ENCODE peak calls at places on chromosomes 1 and 21, in ten cellular contexts. F, D, A, T, G, H, P, V, M and K are unnamed samples.

GRCh38 chr1:157090771-157091170 is 8.8 kb downstream of the ETV3L start:
- DNase-seq in T (peak), D (no peak), V (no peak), G (no peak), M (no peak), F (no peak), P (no peak), A (no peak), H (no peak), K (no peak)

GRCh38 chr1:241413386-241413785 is 56.4 kb upstream of the RGS7 start:
- DNase-seq in V (peak), M (no peak), A (peak), F (peak), G (no peak), P (no peak), T (no peak), H (no peak), D (peak), K (no peak)

GRCh38 chr1:76075188-76075489 is 593 bp downstream of the ST6GALNAC3 start:
- DNase-seq in G (no peak), H (no peak), P (no peak), A (no peak), V (no peak), F (no peak), T (no peak), M (no peak), D (no peak), K (peak)

GRCh38 chr1:242242983-242243382 is 244.1 kb upstream of the MAP1LC3C start:
- DNase-seq in H (no peak), G (no peak), P (no peak), V (no peak), T (no peak), D (no peak), A (no peak), M (no peak), F (no peak), K (no peak)

GRCh38 chr1:185608166-185608565 is 126.0 kb upstream of the HMCN1 start:
- DNase-seq in G (no peak), P (no peak), M (no peak), A (no peak), T (no peak), H (no peak), V (peak), F (no peak), D (no peak), K (no peak)

GRCh38 chr1:175035860-175036259 is 12.6 kb upstream of the MRPS14 start:
- DNase-seq in D (no peak), H (no peak), P (no peak), A (no peak), M (no peak), V (no peak), F (no peak), T (no peak), G (no peak), K (no peak)

GRCh38 chr1:151372411-151372934 is at the start of gene SELENBP1:
- DNase-seq in D (peak), V (peak), G (peak), H (peak), M (peak), F (peak), T (peak), A (peak), P (no peak), K (peak)

GRCh38 chr1:196660912-196661311 is 9.1 kb downstream of the CFH start:
- DNase-seq in F (peak), A (peak), P (no peak), G (no peak), T (no peak), V (peak), H (peak), D (peak), M (peak), K (no peak)

GRCh38 chr1:81371864-81372263 is 428.9 kb upstream of the ADGRL2 start:
- DNase-seq in P (no peak), V (no peak), H (no peak), D (no peak), G (no peak), A (no peak), T (no peak), F (no peak), M (no peak), K (no peak)

GRCh38 chr21:18449586-18449985 is 46.0 kb upstream of the TMPRSS15 start:
- DNase-seq in T (no peak), H (no peak), F (no peak), D (no peak), P (no peak), V (no peak), M (no peak), A (no peak), G (no peak), K (no peak)

GRCh38 chr1:230172016-230172356 is 104.9 kb downstream of the GALNT2 start:
- DNase-seq in P (no peak), A (no peak), T (no peak), H (no peak), V (no peak), G (no peak), M (no peak), F (no peak), D (no peak), K (no peak)

GRCh38 chr1:110207831-110208230 is 2.3 kb upstream of the KCNC4 start:
- DNase-seq in H (peak), A (peak), M (peak), T (peak), G (peak), F (peak), D (peak), P (no peak), V (peak), K (peak)

GRCh38 chr1:108129999-108130398 is 70.1 kb downstream of the SLC25A24 start:
- DNase-seq in H (no peak), T (no peak), V (no peak), F (no peak), G (no peak), A (no peak), P (no peak), D (no peak), M (no peak), K (no peak)

GRCh38 chr21:41750532-41751151 is 16.2 kb downstream of the RIPK4 start:
- DNase-seq in F (no peak), G (no peak), P (no peak), M (no peak), D (no peak), V (no peak), A (no peak), H (no peak), T (no peak), K (no peak)

GRCh38 chr1:214363386-214363785 is 82.4 kb downstream of the SMYD2 start:
- DNase-seq in V (peak), G (no peak), H (no peak), M (no peak), A (peak), D (no peak), T (no peak), P (no peak), F (peak), K (no peak)

GRCh38 chr1:241849345-241849695 is 1.3 kb downstream of the EXO1 start:
- DNase-seq in H (peak), P (no peak), D (no peak), F (no peak), M (no peak), G (no peak), V (no peak), A (no peak), T (no peak), K (no peak)

GRCh38 chr1:12063141-12064072 is at the start of gene TNFRSF8:
- DNase-seq in G (no peak), H (peak), T (no peak), F (peak), D (peak), A (peak), M (peak), V (peak), P (no peak), K (no peak)

GRCh38 chr1:108041360-108042143 is 76.6 kb upstream of the VAV3 start:
- DNase-seq in F (peak), G (no peak), T (peak), P (no peak), D (no peak), H (no peak), M (no peak), A (no peak), V (peak), K (no peak)

GRCh38 chr1:224528900-224529299 is 87.2 kb upstream of the CNIH3 start:
- DNase-seq in H (no peak), G (no peak), V (peak), A (peak), D (peak), T (no peak), F (peak), P (no peak), M (peak), K (no peak)

GRCh38 chr1:113191579-113192076 is 118.6 kb downstream of the LRIG2 start:
- DNase-seq in P (no peak), F (no peak), D (no peak), A (no peak), M (peak), G (no peak), T (no peak), H (no peak), V (peak), K (no peak)

GRCh38 chr1:67668660-67669059 is 16.3 kb upstream of the GADD45A start:
- DNase-seq in H (no peak), P (no peak), V (no peak), D (peak), M (no peak), G (no peak), F (no peak), A (no peak), T (no peak), K (no peak)

GRCh38 chr1:65343286-65343685 is 33.9 kb downstream of the DNAJC6 start:
- DNase-seq in A (peak), V (peak), T (no peak), F (peak), H (no peak), P (peak), M (peak), D (peak), G (no peak), K (no peak)

GRCh38 chr21:44658913-44659595 is 1.3 kb downstream of the KRTAP12-3 start:
- DNase-seq in V (no peak), D (no peak), M (no peak), T (no peak), P (no peak), F (no peak), G (no peak), A (no peak), H (no peak), K (no peak)

GRCh38 chr1:74847720-74848119 is 114.8 kb downstream of the TYW3 start:
- DNase-seq in P (no peak), M (peak), F (no peak), T (no peak), H (no peak), D (peak), A (no peak), V (peak), G (no peak), K (no peak)

GRCh38 chr1:232319106-232319505 is 310.8 kb downstream of the SIPA1L2 start:
- DNase-seq in P (peak), T (no peak), A (no peak), V (no peak), H (no peak), D (no peak), M (peak), F (no peak), G (peak), K (no peak)

GRCh38 chr1:54052470-54052933 is 502 bp downstream of the TMEM59 start:
- DNase-seq in H (peak), P (no peak), M (peak), A (peak), T (peak), D (peak), F (no peak), V (peak), G (no peak), K (peak)

GRCh38 chr1:24725209-24725651 is 20.0 kb upstream of the CLIC4 start:
- DNase-seq in T (no peak), M (no peak), D (peak), V (peak), P (no peak), F (no peak), G (no peak), H (peak), A (peak), K (no peak)

GRCh38 chr1:121444096-121444495 is 259.3 kb downstream of the SRGAP2C start:
- DNase-seq in P (no peak), A (no peak), T (no peak), D (peak), V (no peak), G (no peak), F (no peak), H (no peak), M (peak), K (no peak)

GRCh38 chr1:206808615-206809014 is 36.3 kb upstream of the IL10 start:
- DNase-seq in T (no peak), D (peak), G (no peak), P (no peak), A (peak), M (peak), V (peak), F (peak), H (peak), K (peak)

GRCh38 chr1:205449750-205450443 is 5.9 kb downstream of the BLACAT1 start:
- DNase-seq in T (peak), A (peak), H (peak), F (peak), D (peak), P (peak), M (peak), V (peak), G (no peak), K (peak)

GRCh38 chr1:29197590-29197924 is 15.9 kb upstream of the SRSF4 start:
- DNase-seq in A (peak), M (peak), G (no peak), T (no peak), F (peak), D (peak), P (no peak), H (peak), V (peak), K (peak)

GRCh38 chr1:8428441-8428840 is 110.5 kb downstream of the SLC45A1 start:
- DNase-seq in T (no peak), F (no peak), G (no peak), P (no peak), M (no peak), V (no peak), A (no peak), D (no peak), H (no peak), K (no peak)

GRCh38 chr1:184624626-184625025 is 130.0 kb downstream of the EDEM3 start:
- DNase-seq in P (peak), G (no peak), D (peak), H (no peak), V (peak), A (no peak), M (peak), F (no peak), T (no peak), K (no peak)

GRCh38 chr21:25127811-25128210 is 479.5 kb downstream of the MRPL39 start:
- DNase-seq in H (no peak), D (no peak), P (no peak), A (no peak), V (no peak), T (no peak), G (no peak), M (no peak), F (no peak), K (no peak)

GRCh38 chr1:60510162-60510561 is 436.6 kb upstream of the C1orf87 start:
- DNase-seq in G (no peak), F (no peak), T (no peak), H (no peak), M (peak), P (no peak), D (no peak), V (peak), A (peak), K (no peak)

GRCh38 chr1:43008106-43008424 is 49.4 kb upstream of the SLC2A1 start:
- DNase-seq in H (peak), A (no peak), T (no peak), V (no peak), M (no peak), G (no peak), D (no peak), F (no peak), P (no peak), K (no peak)

GRCh38 chr1:10056599-10056987 is 23.8 kb downstream of the UBE4B start:
- DNase-seq in P (no peak), T (no peak), G (no peak), H (no peak), M (no peak), F (no peak), A (no peak), V (no peak), D (no peak), K (no peak)
- TF ChIP-seq CTCF in P (no peak), T (no peak), G (no peak), H (no peak), M (no peak), F (no peak), A (no peak), V (no peak), D (no peak), K (no peak)

GRCh38 chr1:6460349-6461236 is 5.4 kb downstream of the TNFRSF25 start:
- DNase-seq in V (no peak), M (no peak), H (no peak), F (no peak), P (no peak), A (peak), T (no peak), G (no peak), D (no peak), K (no peak)
- H3K4me3 ChIP-seq in V (no peak), M (no peak), H (no peak), F (no peak), P (no peak), A (no peak), T (peak), G (no peak), D (no peak), K (no peak)

GRCh38 chr1:154818911-154819310 is 51.2 kb downstream of the KCNN3 start:
- DNase-seq in H (no peak), D (no peak), T (no peak), M (no peak), P (no peak), G (no peak), V (no peak), A (no peak), F (no peak), K (no peak)

GRCh38 chr1:154820646-154821045 is 49.4 kb downstream of the KCNN3 start:
- DNase-seq in H (no peak), D (no peak), T (no peak), V (no peak), A (no peak), P (no peak), F (no peak), G (no peak), M (no peak), K (no peak)

GRCh38 chr1:154821083-154821482 is 49.0 kb downstream of the KCNN3 start:
- DNase-seq in H (no peak), G (no peak), D (no peak), V (no peak), T (no peak), A (no peak), M (no peak), P (no peak), F (peak), K (no peak)

GRCh38 chr1:154822717-154823116 is 47.4 kb downstream of the KCNN3 start:
- DNase-seq in V (no peak), D (no peak), G (no peak), P (no peak), T (no peak), A (no peak), F (no peak), H (no peak), M (no peak), K (no peak)

GRCh38 chr1:154819628-154820590 is 50.2 kb downstream of the KCNN3 start:
- DNase-seq in H (peak), V (no peak), G (no peak), D (no peak), F (no peak), T (no peak), M (peak), A (peak), P (no peak), K (peak)
- TF ChIP-seq CTCF in H (peak), V (peak), G (peak), D (peak), F (peak), T (no peak), M (peak), A (peak), P (peak), K (peak)

DNA sequence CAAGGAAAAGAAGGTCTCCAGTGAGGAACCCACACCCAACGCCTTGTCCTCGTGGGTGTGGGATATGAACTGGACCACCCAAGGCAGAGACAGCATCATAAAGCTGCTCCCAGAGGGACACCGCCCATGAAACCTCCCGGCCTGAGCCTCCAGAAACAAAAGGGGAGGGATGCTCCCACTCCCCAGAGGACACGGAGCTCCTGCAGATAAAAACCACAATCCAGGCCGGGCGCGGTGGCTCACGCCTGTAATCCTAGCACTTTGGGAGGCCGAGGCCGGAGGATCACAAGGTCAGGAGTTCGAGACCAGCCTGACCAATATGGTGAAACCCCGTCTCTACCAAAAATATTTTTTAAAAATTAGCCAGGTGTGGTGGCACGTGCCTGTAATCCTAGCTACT is 66.4 kb downstream of the CHD5 start:
- DNase-seq in V (no peak), H (no peak), A (no peak), F (no peak), G (peak), M (no peak), D (no peak), P (no peak), T (no peak), K (no peak)
- H3K4me3 ChIP-seq in V (no peak), H (no peak), A (no peak), F (no peak), G (no peak), M (no peak), D (no peak), P (no peak), T (no peak), K (no peak)

DNA sequence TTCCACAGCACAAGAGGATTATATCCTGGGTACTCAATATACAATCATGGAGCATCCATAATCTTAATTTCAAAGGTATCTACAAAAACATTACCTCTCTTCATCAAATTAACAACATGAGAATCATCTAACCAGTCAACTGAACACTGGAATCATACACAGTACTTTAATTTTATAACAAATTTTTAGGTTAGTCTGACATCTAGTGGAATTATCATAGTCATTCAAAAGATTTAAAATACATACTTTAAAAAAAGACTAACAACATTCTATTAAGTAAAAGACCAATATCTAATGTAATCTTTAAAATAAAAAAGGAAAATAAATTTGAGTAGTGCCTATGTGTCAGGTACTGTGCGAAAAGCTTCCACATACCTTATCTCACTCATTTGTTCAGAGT is 16.8 kb upstream of the SH3GLB1 start:
- DNase-seq in A (peak), T (no peak), P (no peak), F (peak), V (peak), D (no peak), G (no peak), H (no peak), M (peak), K (no peak)
- TF ChIP-seq CTCF in A (no peak), T (no peak), P (no peak), F (no peak), V (no peak), D (peak), G (no peak), H (no peak), M (no peak), K (no peak)

DNA sequence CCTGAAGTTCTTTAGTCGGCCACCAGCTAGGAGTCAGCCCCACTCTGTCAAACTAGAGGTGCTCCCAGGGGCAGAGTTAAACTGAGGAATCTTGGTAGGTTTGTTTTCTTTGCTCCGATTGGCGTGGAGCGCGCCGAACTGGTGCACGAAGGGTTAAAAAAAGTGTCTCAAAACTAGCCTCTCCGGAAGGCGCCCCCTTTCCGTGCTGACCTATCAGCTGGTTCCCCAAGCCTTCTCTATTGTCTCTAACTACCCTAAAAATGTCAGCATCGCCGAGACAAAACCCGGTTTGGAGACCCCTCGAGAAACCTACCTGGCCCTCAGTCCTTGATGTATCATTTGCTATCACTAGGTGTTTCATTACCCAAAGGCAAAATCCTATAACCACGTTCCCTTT is 2.2 kb downstream of the TGFB2 start:
- DNase-seq in V (peak), M (no peak), T (no peak), F (peak), A (peak), H (peak), D (peak), P (no peak), G (no peak), K (no peak)
- H3K4me3 ChIP-seq in V (peak), M (peak), T (peak), F (peak), A (peak), H (peak), D (peak), P (peak), G (peak), K (no peak)